ENCODE peak calls at places on chromosomes 13 and 19, in eight cellular contexts. E is WERI-Rb-1, R is uterus, I is lower lobe of right lung, B is testis, Z is left lung, U is OCI-LY7, T is GM23248. X is an unnamed sample. For H3K9me3 and H3K36me3, the result is how much of the 10 kb centered on the place peaks cover.

GRCh38 chr19:3057275-3057714 is 5.0 kb downstream of the TLE5 start:
- DNase-seq in Z (peak), I (peak), B (peak), E (no peak), U (no peak), T (peak), R (peak), X (peak)

GRCh38 chr13:24911135-24911524 is 147.2 kb downstream of the RNF17 start:
- DNase-seq in E (no peak), B (no peak), T (peak), R (no peak), Z (no peak), I (no peak), U (no peak), X (peak)

GRCh38 chr13:50392977-50393376 is 377.7 kb downstream of the KCNRG start:
- DNase-seq in Z (no peak), T (peak), I (no peak), U (no peak), E (no peak), R (no peak), B (no peak), X (no peak)

GRCh38 chr19:18488403-18488723 is 33.5 kb downstream of the ELL start:
- DNase-seq in Z (no peak), U (no peak), T (peak), R (no peak), I (no peak), B (no peak), E (no peak), X (peak)

GRCh38 chr13:95607363-95607762 is 37.1 kb downstream of the DZIP1 start:
- DNase-seq in B (no peak), R (no peak), U (no peak), Z (no peak), E (no peak), I (no peak), T (peak), X (no peak)

GRCh38 chr13:42377640-42378382 is 105.9 kb downstream of the AKAP11 start:
- DNase-seq in B (no peak), U (peak), T (no peak), R (no peak), Z (no peak), I (no peak), E (no peak), X (no peak)

GRCh38 chr19:56995298-56995697 is 124.5 kb upstream of the USP29 start:
- DNase-seq in U (no peak), B (peak), Z (no peak), I (no peak), E (no peak), R (no peak), T (no peak), X (no peak)

GRCh38 chr13:95921485-95921884 is 131.7 kb downstream of the UGGT2 start:
- DNase-seq in R (no peak), T (peak), B (no peak), U (no peak), I (no peak), Z (no peak), E (no peak), X (no peak)

GRCh38 chr19:41264581-41265375 is 606 bp downstream of the HNRNPUL1 start:
- DNase-seq in E (peak), U (peak), R (peak), B (peak), T (peak), Z (no peak), I (peak), X (peak)

GRCh38 chr13:30832845-30833332 is 73.2 kb upstream of the MEDAG start:
- DNase-seq in U (no peak), B (peak), I (peak), Z (peak), T (peak), R (peak), E (no peak), X (peak)

GRCh38 chr19:29662604-29663404 is 2.5 kb upstream of the PLEKHF1 start:
- DNase-seq in T (peak), B (peak), R (peak), E (no peak), I (peak), U (no peak), Z (peak), X (peak)

GRCh38 chr13:114339779-114340534 is 25.7 kb downstream of the CHAMP1 start:
- DNase-seq in E (peak), R (no peak), Z (no peak), T (peak), I (no peak), B (peak), U (peak), X (peak)

GRCh38 chr13:40969169-40969901 is 49.8 kb downstream of the ELF1 start:
- DNase-seq in T (no peak), U (peak), E (no peak), B (no peak), R (no peak), I (no peak), Z (no peak), X (no peak)

GRCh38 chr13:48580185-48580803 is 47.4 kb upstream of the RCBTB2 start:
- DNase-seq in B (peak), U (peak), E (no peak), Z (no peak), R (peak), T (peak), I (no peak), X (no peak)

GRCh38 chr19:14943601-14944000 is 2.3 kb downstream of the OR7C2 start:
- DNase-seq in R (no peak), T (peak), U (no peak), B (no peak), I (no peak), E (no peak), Z (no peak), X (no peak)
- H3K9me3 ChIP-seq in R (under half), T (under half), U (under half), B (under half), I (under half), E (under half), Z (under half), X (under half)

GRCh38 chr13:45544520-45544919 is 71.0 kb downstream of the ERICH6B start:
- DNase-seq in U (no peak), E (no peak), B (no peak), I (no peak), R (no peak), T (no peak), Z (no peak), X (no peak)
- H3K36me3 ChIP-seq in U (under half), E (under half), B (under half), I (under half), R (under half), T (under half), Z (under half), X (under half)

DNA sequence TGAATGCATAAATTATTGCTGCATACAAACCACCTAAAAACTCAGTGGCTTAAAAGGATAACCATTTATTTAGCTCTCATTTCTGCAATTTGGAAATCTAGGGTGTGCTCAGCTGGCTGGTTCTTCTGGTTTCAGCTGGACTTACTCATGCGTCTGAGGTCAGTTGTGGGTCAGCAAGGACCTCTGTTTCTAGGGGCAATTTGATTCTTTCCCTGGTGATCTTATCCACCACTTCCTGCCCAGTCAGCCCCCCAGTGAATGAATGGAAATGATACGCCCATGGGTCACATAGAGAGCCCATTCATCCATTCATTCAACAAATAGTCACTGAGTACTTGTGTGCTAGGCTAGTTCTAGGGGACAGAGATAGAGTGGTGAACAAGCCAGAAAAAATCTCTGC is 9.9 kb downstream of the FXYD5 start:
- DNase-seq in I (no peak), T (no peak), R (no peak), B (no peak), U (no peak), E (no peak), Z (no peak), X (no peak)
- H3K9me3 ChIP-seq in I (under half), T (under half), R (under half), B (under half), U (under half), E (under half), Z (half or more), X (under half)

GRCh38 chr19:15173746-15174404 is 26.9 kb downstream of the NOTCH3 start:
- DNase-seq in I (no peak), E (peak), U (peak), B (no peak), T (peak), Z (no peak), R (no peak), X (no peak)

GRCh38 chr19:15180451-15181390 is 20.1 kb downstream of the NOTCH3 start:
- DNase-seq in E (no peak), B (peak), U (peak), R (no peak), Z (peak), T (peak), I (peak), X (no peak)

GRCh38 chr19:15178629-15179308 is 22.0 kb downstream of the NOTCH3 start:
- DNase-seq in B (no peak), E (no peak), T (peak), U (no peak), I (no peak), R (no peak), Z (no peak), X (no peak)

GRCh38 chr19:15175609-15176008 is 25.2 kb downstream of the NOTCH3 start:
- DNase-seq in E (no peak), Z (no peak), T (no peak), R (no peak), U (no peak), I (no peak), B (no peak), X (no peak)

GRCh38 chr19:15177269-15178116 is 23.3 kb downstream of the NOTCH3 start:
- DNase-seq in E (peak), R (peak), Z (peak), U (peak), T (peak), I (peak), B (peak), X (peak)
- H3K36me3 ChIP-seq in E (under half), R (under half), Z (under half), U (under half), T (under half), I (under half), B (under half), X (half or more)

DNA sequence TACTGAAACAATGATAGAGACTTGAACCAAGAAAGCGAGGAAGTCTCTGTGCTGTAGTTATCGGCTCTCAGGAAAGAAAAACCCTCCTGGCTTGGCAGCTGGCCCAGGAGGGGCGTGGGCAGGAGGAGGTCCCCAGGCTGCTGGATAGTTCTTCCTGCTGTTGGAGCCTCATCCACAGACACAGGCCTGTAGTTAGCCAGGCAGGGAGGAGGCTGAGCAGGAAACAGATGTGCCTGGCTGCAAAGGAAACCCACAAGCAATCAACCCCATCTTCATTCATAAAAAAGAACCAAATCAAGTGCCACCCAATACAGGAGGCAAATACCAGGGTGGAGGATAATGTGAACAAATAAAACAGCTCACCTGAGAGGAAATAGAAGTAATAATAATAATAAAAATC is 86.2 kb downstream of the IRS2 start:
- DNase-seq in Z (no peak), U (no peak), R (peak), B (peak), T (no peak), E (peak), I (peak), X (no peak)
- H3K9me3 ChIP-seq in Z (under half), U (under half), R (under half), B (under half), T (under half), E (under half), I (under half), X (under half)

GRCh38 chr19:1648926-1649541 is 3.4 kb downstream of the TCF3 start:
- DNase-seq in E (peak), U (no peak), Z (peak), R (no peak), B (no peak), T (peak), I (no peak), X (no peak)

GRCh38 chr19:1647664-1648155 is 4.7 kb downstream of the TCF3 start:
- DNase-seq in I (no peak), U (peak), E (no peak), T (no peak), R (no peak), B (no peak), Z (peak), X (no peak)

GRCh38 chr19:1646931-1647663 is 5.3 kb downstream of the TCF3 start:
- DNase-seq in R (no peak), E (peak), B (no peak), U (peak), T (no peak), Z (peak), I (no peak), X (no peak)

GRCh38 chr19:1649706-1650626 is 2.4 kb downstream of the TCF3 start:
- DNase-seq in B (no peak), Z (peak), I (no peak), E (no peak), T (no peak), R (no peak), U (no peak), X (no peak)

DNA sequence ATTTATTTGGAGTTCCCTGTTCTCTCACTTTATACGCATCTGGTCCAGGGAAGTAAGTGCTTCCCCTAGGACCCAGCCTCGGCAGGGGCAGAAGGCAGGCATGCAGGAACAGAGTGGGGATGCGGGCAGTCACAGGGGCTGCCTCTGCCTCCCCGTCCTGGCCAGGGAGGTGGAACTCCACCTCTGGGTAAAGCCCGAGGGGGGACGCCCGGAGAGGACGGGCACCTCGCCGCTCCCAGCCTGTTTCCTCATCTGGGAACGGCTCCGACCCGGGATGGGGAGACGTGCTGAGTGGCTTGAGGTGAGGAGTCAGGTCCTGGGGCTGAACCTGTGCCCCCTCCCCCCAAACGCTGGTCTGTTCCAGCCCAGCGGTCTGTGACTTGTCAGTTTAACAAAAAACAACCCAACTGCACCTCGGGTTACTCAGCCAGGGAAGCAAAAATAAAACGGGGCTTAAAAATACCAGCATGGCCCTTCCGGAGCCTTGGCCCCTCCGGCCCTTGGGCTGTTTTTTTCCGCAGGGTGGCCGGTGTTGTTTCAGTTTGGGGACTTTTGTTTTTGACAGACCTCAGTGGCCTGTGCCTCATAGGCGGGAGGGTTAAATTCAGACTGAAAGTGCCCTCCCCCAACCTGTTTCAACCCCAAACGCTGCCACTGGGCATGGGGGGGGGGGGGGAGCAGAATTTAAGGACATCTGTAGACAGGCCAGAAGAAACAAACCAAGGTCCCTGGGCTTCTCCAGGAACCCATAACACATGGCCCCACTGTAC is 4.1 kb downstream of the TCF3 start:
- DNase-seq in Z (peak), U (peak), T (no peak), I (no peak), E (no peak), R (no peak), B (no peak), X (no peak)
- H3K36me3 ChIP-seq in Z (under half), U (half or more), T (under half), I (under half), E (half or more), R (under half), B (under half), X (half or more)

X was measured in SJSA1.